ENCODE peak calls at places on chromosomes 6 and 20, in seven cellular contexts. U is IMR-90, Q is spleen, W is HCT116, Y is lower leg skin, H is transverse colon, E is sigmoid colon. B is an unnamed sample.

GRCh38 chr6:158312672-158313397 is 570 bp downstream of the TULP4 start:
- DNase-seq in U (no peak), Q (no peak), W (no peak), Y (no peak), H (no peak), E (no peak), B (peak)

GRCh38 chr6:126077810-126078791 is 91.8 kb downstream of the TRMT11 start:
- DNase-seq in U (peak), Q (no peak), W (no peak), Y (peak), H (peak), E (peak), B (no peak)

GRCh38 chr6:16063580-16063979 is 65.3 kb upstream of the MYLIP start:
- DNase-seq in U (no peak), Q (no peak), W (no peak), Y (no peak), H (no peak), E (no peak), B (no peak)

GRCh38 chr6:37433657-37434271 is 743 bp downstream of the CMTR1 start:
- DNase-seq in U (peak), Q (no peak), W (no peak), Y (peak), H (no peak), E (no peak), B (no peak)

GRCh38 chr6:85421963-85422362 is 27.9 kb upstream of the NT5E start:
- DNase-seq in U (peak), Q (no peak), W (no peak), Y (no peak), H (no peak), E (no peak), B (no peak)

GRCh38 chr20:5001174-5002076 is at the start of gene SLC23A2:
- DNase-seq in U (no peak), Q (peak), W (no peak), Y (no peak), H (peak), E (peak), B (peak)

GRCh38 chr20:46027245-46027853 is 1.7 kb upstream of the SLC12A5 start:
- DNase-seq in U (peak), Q (no peak), W (no peak), Y (no peak), H (no peak), E (no peak), B (peak)

GRCh38 chr20:32018269-32019155 is 8.3 kb downstream of the CCM2L start:
- DNase-seq in U (no peak), Q (peak), W (peak), Y (no peak), H (peak), E (no peak), B (peak)

GRCh38 chr6:94254689-94255088 is 835.3 kb upstream of the EPHA7 start:
- DNase-seq in U (no peak), Q (no peak), W (no peak), Y (no peak), H (no peak), E (no peak), B (no peak)

GRCh38 chr6:150720774-150721233 is 121.1 kb downstream of the PLEKHG1 start:
- DNase-seq in U (no peak), Q (no peak), W (peak), Y (no peak), H (no peak), E (no peak), B (peak)

GRCh38 chr6:56802570-56802969 is 152.3 kb upstream of the BEND6 start:
- DNase-seq in U (peak), Q (no peak), W (no peak), Y (no peak), H (no peak), E (no peak), B (no peak)

GRCh38 chr6:53302678-53303360 is 45.9 kb downstream of the ELOVL5 start:
- DNase-seq in U (peak), Q (no peak), W (no peak), Y (no peak), H (no peak), E (no peak), B (no peak)

GRCh38 chr6:81130969-81131368 is 621.5 kb downstream of the TENT5A start:
- DNase-seq in U (no peak), Q (no peak), W (no peak), Y (no peak), H (no peak), E (no peak), B (peak)

GRCh38 chr6:35341557-35341956 is 801 bp upstream of the PPARD start:
- DNase-seq in U (no peak), Q (no peak), W (peak), Y (peak), H (no peak), E (no peak), B (no peak)

GRCh38 chr6:12637960-12638641 is 78.5 kb upstream of the PHACTR1 start:
- DNase-seq in U (peak), Q (no peak), W (peak), Y (no peak), H (peak), E (no peak), B (peak)

GRCh38 chr20:62475819-62476073 is at the start of gene GATA5:
- DNase-seq in U (no peak), Q (no peak), W (no peak), Y (no peak), H (no peak), E (no peak), B (no peak)
- H3K4me3 ChIP-seq in U (no peak), Q (peak), W (no peak), Y (no peak), H (peak), E (peak), B (no peak)

DNA sequence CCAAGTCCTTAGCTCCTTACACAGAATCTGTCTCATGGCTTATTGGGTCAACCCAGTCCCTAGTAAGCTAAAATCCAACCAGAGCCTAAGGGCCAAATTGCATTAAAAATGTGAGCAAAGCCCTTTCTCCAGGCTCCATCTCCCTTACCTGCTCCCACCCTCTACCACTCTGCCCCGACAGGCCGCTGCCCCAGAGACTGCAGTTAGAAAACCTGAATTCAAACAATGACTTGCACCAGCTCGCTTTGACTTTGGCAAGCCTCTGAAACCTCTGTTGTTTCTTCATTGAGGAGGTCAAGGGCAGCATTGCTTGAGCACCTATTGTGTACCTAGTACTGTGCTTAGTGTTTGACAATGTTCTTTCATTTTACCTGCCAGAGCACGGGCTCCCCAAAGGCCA is 188.1 kb upstream of the PMEPA1 start:
- DNase-seq in U (no peak), Q (peak), W (no peak), Y (no peak), H (no peak), E (peak), B (no peak)
- TF ChIP-seq POLR2A in U (no peak), Q (no peak), W (no peak), Y (no peak), H (no peak), E (no peak), B (no peak)

GRCh38 chr6:151808331-151809241 is 1.1 kb downstream of the ESR1 start:
- DNase-seq in U (no peak), Q (no peak), W (no peak), Y (peak), H (no peak), E (no peak), B (no peak)
- H3K4me3 ChIP-seq in U (no peak), Q (peak), W (no peak), Y (peak), H (peak), E (peak), B (no peak)

GRCh38 chr6:131893198-131893597 is 58.0 kb downstream of the CCN2 start:
- DNase-seq in U (no peak), Q (no peak), W (no peak), Y (no peak), H (no peak), E (no peak), B (no peak)
- TF ChIP-seq POLR2A in U (no peak), Q (no peak), W (no peak), Y (no peak), H (no peak), E (no peak), B (no peak)

GRCh38 chr6:2865270-2866182 is 23.9 kb upstream of the SERPINB1 start:
- DNase-seq in U (peak), Q (no peak), W (no peak), Y (no peak), H (no peak), E (no peak), B (no peak)
- H3K4me3 ChIP-seq in U (no peak), Q (no peak), W (peak), Y (no peak), H (no peak), E (no peak), B (no peak)

GRCh38 chr6:166952122-166952521 is 4.2 kb downstream of the RNASET2 start:
- DNase-seq in U (no peak), Q (peak), W (no peak), Y (peak), H (no peak), E (no peak), B (no peak)

GRCh38 chr6:166951670-166952060 is 4.7 kb downstream of the RNASET2 start:
- DNase-seq in U (no peak), Q (no peak), W (no peak), Y (no peak), H (no peak), E (no peak), B (no peak)

GRCh38 chr6:166949533-166950442 is 6.6 kb downstream of the RNASET2 start:
- DNase-seq in U (no peak), Q (peak), W (no peak), Y (peak), H (peak), E (no peak), B (no peak)

GRCh38 chr6:166952567-166953464 is 3.5 kb downstream of the RNASET2 start:
- DNase-seq in U (no peak), Q (peak), W (no peak), Y (peak), H (no peak), E (no peak), B (no peak)

GRCh38 chr6:166950443-166950821 is 5.9 kb downstream of the RNASET2 start:
- DNase-seq in U (no peak), Q (peak), W (no peak), Y (peak), H (peak), E (no peak), B (no peak)
- TF ChIP-seq POLR2A in U (no peak), Q (no peak), W (no peak), Y (no peak), H (peak), E (no peak), B (no peak)

GRCh38 chr6:10521104-10521808 is at the start of gene GCNT2:
- DNase-seq in U (peak), Q (no peak), W (no peak), Y (peak), H (peak), E (no peak), B (peak)
- H3K4me3 ChIP-seq in U (no peak), Q (no peak), W (no peak), Y (no peak), H (no peak), E (peak), B (peak)

GRCh38 chr20:60381643-60382400 is 423.6 kb downstream of the CDH26 start:
- DNase-seq in U (no peak), Q (no peak), W (no peak), Y (no peak), H (no peak), E (no peak), B (no peak)
- TF ChIP-seq POLR2A in U (no peak), Q (no peak), W (no peak), Y (no peak), H (no peak), E (no peak), B (no peak)